ENCODE peak calls at places on chromosomes 2 and 18, in four cellular contexts. Y is BJ, K is MM.1S, W is cardiac muscle cell. H is an unnamed sample.

GRCh38 chr18:23716516-23716915 is 27.3 kb downstream of the LAMA3 start:
- DNase-seq in Y (peak), K (no peak), W (peak), H (peak)

GRCh38 chr18:12333650-12334279 is 25.7 kb downstream of the TUBB6 start:
- DNase-seq in Y (no peak), K (no peak), W (no peak), H (no peak)

GRCh38 chr2:109521233-109521632 is 92.5 kb downstream of the SEPTIN10 start:
- DNase-seq in Y (no peak), K (no peak), W (no peak), H (no peak)

GRCh38 chr2:210477496-210477895 is 937 bp upstream of the LANCL1 start:
- DNase-seq in Y (peak), K (peak), W (peak), H (peak)

GRCh38 chr2:67259581-67260347 is 137.4 kb upstream of the ETAA1 start:
- DNase-seq in Y (peak), K (no peak), W (peak), H (peak)

GRCh38 chr2:175074478-175074877 is 69.3 kb upstream of the CHN1 start:
- DNase-seq in Y (no peak), K (no peak), W (no peak), H (no peak)

GRCh38 chr2:204705243-204705971 is 160.1 kb downstream of the PARD3B start:
- DNase-seq in Y (no peak), K (no peak), W (peak), H (no peak)

GRCh38 chr18:2570772-2571199 is 519 bp downstream of the METTL4 start:
- DNase-seq in Y (no peak), K (peak), W (peak), H (peak)

GRCh38 chr2:39550701-39551285 is 113.7 kb upstream of the MAP4K3 start:
- DNase-seq in Y (no peak), K (no peak), W (peak), H (no peak)

GRCh38 chr2:146730882-146731281 is 1113.9 kb upstream of the ACVR2A start:
- DNase-seq in Y (no peak), K (no peak), W (peak), H (no peak)

GRCh38 chr2:174587607-174588006 is 10.0 kb downstream of the WIPF1 start:
- DNase-seq in Y (no peak), K (no peak), W (no peak), H (no peak)

GRCh38 chr2:232013701-232014353 is 52.3 kb downstream of the DIS3L2 start:
- DNase-seq in Y (peak), K (peak), W (peak), H (peak)

GRCh38 chr2:188668017-188668663 is 306.0 kb upstream of the COL3A1 start:
- DNase-seq in Y (no peak), K (no peak), W (peak), H (peak)

GRCh38 chr2:26847663-26848335 is at the start of gene DPYSL5:
- DNase-seq in Y (no peak), K (no peak), W (no peak), H (no peak)

GRCh38 chr2:231648579-231649174 is 56.0 kb downstream of the TEX44 start:
- DNase-seq in Y (no peak), K (peak), W (peak), H (no peak)

GRCh38 chr18:37742436-37742835 is 176.8 kb upstream of the CELF4 start:
- DNase-seq in Y (no peak), K (no peak), W (no peak), H (no peak)

GRCh38 chr2:28753043-28753683 is 1.5 kb downstream of the PPP1CB start:
- DNase-seq in Y (no peak), K (peak), W (peak), H (peak)

GRCh38 chr2:28752608-28752984 is 966 bp downstream of the PPP1CB start:
- DNase-seq in Y (no peak), K (peak), W (peak), H (no peak)

GRCh38 chr2:28750316-28751101 is 1.1 kb upstream of the PPP1CB start:
- DNase-seq in Y (no peak), K (peak), W (peak), H (no peak)

GRCh38 chr2:28751102-28751955 is at the start of gene PPP1CB:
- DNase-seq in Y (peak), K (peak), W (peak), H (peak)

GRCh38 chr2:28751956-28752607 is 452 bp downstream of the PPP1CB start:
- DNase-seq in Y (no peak), K (peak), W (peak), H (no peak)
- TF ChIP-seq CTCF in Y (no peak), K (no peak), W (no peak), H (no peak)

GRCh38 chr2:74264281-74264680 is 65.9 kb downstream of the MTHFD2 start:
- DNase-seq in Y (no peak), K (no peak), W (no peak), H (no peak)

GRCh38 chr2:74259191-74259590 is 60.8 kb downstream of the MTHFD2 start:
- DNase-seq in Y (no peak), K (no peak), W (no peak), H (no peak)

GRCh38 chr2:74260495-74260894 is 62.1 kb downstream of the MTHFD2 start:
- DNase-seq in Y (no peak), K (no peak), W (no peak), H (no peak)

GRCh38 chr2:74262681-74263080 is 64.3 kb downstream of the MTHFD2 start:
- DNase-seq in Y (no peak), K (no peak), W (no peak), H (no peak)

GRCh38 chr2:74261204-74261864 is 62.9 kb downstream of the MTHFD2 start:
- DNase-seq in Y (no peak), K (no peak), W (peak), H (no peak)
- TF ChIP-seq CTCF in Y (peak), K (no peak), W (peak), H (peak)

DNA sequence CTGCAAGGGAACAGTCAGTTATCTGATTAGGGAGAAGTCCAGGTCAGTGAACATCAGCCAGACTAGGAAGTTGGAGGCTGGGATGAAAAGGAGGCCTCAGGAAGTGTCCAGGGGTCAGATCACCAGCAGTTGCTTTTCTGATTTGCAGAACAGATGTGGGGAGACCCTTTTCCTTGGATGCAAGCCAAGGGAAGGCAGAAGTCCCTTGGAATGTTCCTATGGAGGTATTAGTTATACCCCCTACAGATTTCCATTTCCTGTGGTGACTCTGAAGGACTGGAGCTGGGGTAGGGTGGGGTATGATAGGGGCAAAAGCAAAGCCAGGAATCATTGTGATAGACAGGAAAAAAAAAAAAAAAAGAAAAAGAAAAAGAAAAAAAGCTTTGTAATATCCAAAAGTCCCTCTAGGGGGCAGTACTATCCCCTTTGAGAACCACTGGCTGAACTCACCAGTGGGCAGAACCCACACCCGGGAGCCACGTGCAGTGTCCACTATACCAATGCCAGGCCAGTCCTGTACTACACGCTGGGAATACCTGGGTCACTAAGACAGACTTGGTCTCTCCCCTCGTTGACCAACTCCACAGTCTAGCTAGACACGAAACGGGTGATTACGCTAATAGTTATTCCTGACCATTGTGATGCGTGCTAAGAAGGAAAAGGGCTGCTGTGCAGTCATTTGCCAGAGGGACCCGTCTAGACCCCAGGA is 7.4 kb downstream of the DYSF start:
- DNase-seq in Y (no peak), K (no peak), W (peak), H (no peak)
- TF ChIP-seq CTCF in Y (peak), K (peak), W (peak), H (peak)

GRCh38 chr2:11829947-11830707 is 83.7 kb downstream of the LPIN1 start:
- DNase-seq in Y (peak), K (peak), W (peak), H (peak)
- TF ChIP-seq CTCF in Y (peak), K (no peak), W (peak), H (peak)

GRCh38 chr18:76405761-76406356 is 89.2 kb downstream of the ZNF516 start:
- DNase-seq in Y (no peak), K (peak), W (peak), H (no peak)
- TF ChIP-seq CTCF in Y (peak), K (peak), W (peak), H (peak)

GRCh38 chr2:177147093-177147694 is 65.4 kb upstream of the HNRNPA3 start:
- DNase-seq in Y (no peak), K (peak), W (peak), H (no peak)
- TF ChIP-seq CTCF in Y (peak), K (peak), W (peak), H (peak)

GRCh38 chr18:26406854-26407517 is 141.4 kb downstream of the KCTD1 start:
- DNase-seq in Y (no peak), K (no peak), W (no peak), H (no peak)

GRCh38 chr18:26403451-26403850 is 144.9 kb downstream of the KCTD1 start:
- DNase-seq in Y (no peak), K (no peak), W (no peak), H (no peak)

GRCh38 chr18:26407721-26408601 is 140.4 kb downstream of the KCTD1 start:
- DNase-seq in Y (no peak), K (no peak), W (no peak), H (peak)

GRCh38 chr18:26406294-26406693 is 142.1 kb downstream of the KCTD1 start:
- DNase-seq in Y (no peak), K (no peak), W (no peak), H (no peak)

GRCh38 chr18:26405190-26405781 is 143.1 kb downstream of the KCTD1 start:
- DNase-seq in Y (no peak), K (peak), W (peak), H (peak)
- TF ChIP-seq CTCF in Y (peak), K (peak), W (peak), H (peak)

DNA sequence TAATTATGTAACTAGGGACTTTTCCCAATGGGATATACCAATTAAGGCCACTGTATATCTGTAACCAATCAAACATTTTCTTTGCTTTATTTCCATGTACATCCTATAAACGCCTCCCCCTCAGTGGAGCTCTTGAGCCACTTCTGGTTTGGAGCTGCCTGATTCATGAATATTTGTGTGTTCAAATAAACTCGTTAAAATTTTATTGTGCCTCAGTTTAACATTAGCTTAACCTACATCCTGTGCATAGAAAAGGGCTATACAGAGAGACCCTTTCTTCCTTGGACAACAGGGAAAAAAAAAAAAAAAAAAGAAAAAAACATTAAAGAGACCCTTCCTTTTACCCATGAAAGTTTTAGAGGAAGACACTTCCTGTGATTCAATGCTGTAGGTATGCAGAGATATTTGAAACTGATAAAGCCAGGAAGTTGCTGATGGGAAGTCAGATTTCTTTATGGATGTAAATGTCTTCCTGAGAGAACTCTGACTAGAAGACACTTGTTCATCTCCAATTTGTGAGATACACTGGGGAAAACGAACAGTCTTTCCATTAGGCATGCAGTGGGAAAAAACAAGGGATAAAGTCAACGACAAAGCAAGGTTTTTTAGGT is 614.6 kb upstream of the SOX11 start:
- DNase-seq in Y (no peak), K (no peak), W (no peak), H (no peak)
- TF ChIP-seq CTCF in Y (no peak), K (no peak), W (no peak), H (no peak)

DNA sequence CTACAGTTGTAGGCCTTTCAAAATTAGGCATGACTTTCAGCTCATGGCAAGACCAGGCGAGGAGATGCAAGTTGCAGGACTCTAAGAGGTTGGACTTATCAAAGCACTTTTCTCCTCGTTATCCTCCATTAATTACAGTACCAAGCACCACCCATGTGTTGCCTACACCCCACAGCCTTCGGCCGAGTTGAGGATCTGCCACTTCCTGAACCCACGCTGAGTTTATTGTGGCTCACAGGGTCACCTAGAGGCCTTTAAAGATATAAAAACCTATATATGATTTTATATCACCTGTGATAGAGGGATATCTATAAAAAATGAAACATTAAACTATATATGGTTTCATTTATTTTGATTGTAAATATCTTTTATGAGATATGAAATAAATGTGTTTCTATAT is 2.6 kb downstream of the UGT1A10 start:
- DNase-seq in Y (no peak), K (no peak), W (no peak), H (no peak)
- TF ChIP-seq CTCF in Y (no peak), K (no peak), W (no peak), H (no peak)

DNA sequence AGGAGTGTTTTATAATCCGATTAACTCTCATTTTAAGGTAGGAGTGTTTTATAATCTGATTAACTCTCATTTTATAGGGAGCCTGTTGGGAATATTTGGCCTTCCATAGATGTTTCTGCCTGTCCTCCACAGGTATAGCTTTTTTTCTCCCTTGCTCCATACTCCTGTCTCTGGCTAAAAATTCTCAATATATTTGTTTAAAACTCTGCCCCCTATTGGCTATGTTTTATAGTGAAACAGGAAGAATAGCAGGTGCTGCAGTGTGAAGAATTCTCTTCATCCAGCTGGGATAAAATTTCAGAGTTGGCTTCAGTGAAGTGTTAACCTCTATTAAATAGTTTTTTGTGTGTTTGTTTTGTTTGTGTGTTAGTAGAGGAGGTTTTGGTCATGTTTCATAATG is 1046.0 kb upstream of the TMEFF2 start:
- DNase-seq in Y (no peak), K (peak), W (no peak), H (no peak)
- TF ChIP-seq CTCF in Y (no peak), K (peak), W (peak), H (no peak)

H was measured in AG09319.